ENCODE peak calls at places on chromosomes 7 and 10, in four cellular contexts. I, B, O and Q are unnamed samples.

GRCh38 chr7:106462365-106462859 is 177.6 kb upstream of the NAMPT start:
- DNase-seq in I (peak; percentile 39), B (no peak), O (no peak), Q (no peak)

GRCh38 chr10:69327463-69328345 is 49.4 kb downstream of the HK1 start:
- DNase-seq in I (peak; percentile 55), B (peak; percentile 83), O (peak; percentile 82), Q (peak; percentile 54)

GRCh38 chr7:117164578-117164977 is 158.3 kb downstream of the WNT2 start:
- DNase-seq in I (no peak), B (no peak), O (no peak), Q (no peak)

GRCh38 chr7:36784991-36785940 is 61.0 kb upstream of the AOAH start:
- DNase-seq in I (no peak), B (peak; percentile 49), O (peak; percentile 61), Q (peak; percentile 76)

GRCh38 chr7:8214162-8214897 is 47.6 kb downstream of the ICA1 start:
- DNase-seq in I (peak; percentile 47), B (peak; percentile 31), O (no peak), Q (no peak)

GRCh38 chr7:90775383-90775965 is 179.4 kb downstream of the CDK14 start:
- DNase-seq in I (no peak), B (no peak), O (no peak), Q (no peak)

GRCh38 chr7:42247301-42247700 is 10.3 kb upstream of the GLI3 start:
- DNase-seq in I (no peak), B (no peak), O (no peak), Q (no peak)

GRCh38 chr10:19788075-19788686 is 28.1 kb upstream of the PLXDC2 start:
- DNase-seq in I (peak; percentile 70), B (no peak), O (peak; percentile 34), Q (peak; percentile 60)

GRCh38 chr7:133958822-133959221 is 168.3 kb upstream of the LRGUK start:
- DNase-seq in I (no peak), B (no peak), O (no peak), Q (no peak)

GRCh38 chr10:133523631-133524203 is 3.4 kb upstream of the CYP2E1 start:
- DNase-seq in I (no peak), B (no peak), O (no peak), Q (no peak)

GRCh38 chr7:146067880-146068279 is 48.7 kb upstream of the CNTNAP2 start:
- DNase-seq in I (no peak), B (no peak), O (no peak), Q (no peak)

GRCh38 chr10:8242295-8242872 is 187.9 kb downstream of the GATA3 start:
- DNase-seq in I (no peak), B (no peak), O (no peak), Q (no peak)

GRCh38 chr7:41134242-41134872 is 568.5 kb downstream of the INHBA start:
- DNase-seq in I (no peak), B (no peak), O (no peak), Q (no peak)

GRCh38 chr10:71127773-71128172 is 84.6 kb upstream of the UNC5B start:
- DNase-seq in I (no peak), B (no peak), O (no peak), Q (no peak)

GRCh38 chr7:111532625-111533024 is 29.7 kb downstream of the IMMP2L start:
- DNase-seq in I (no peak), B (no peak), O (no peak), Q (no peak)

GRCh38 chr7:136036336-136036735 is 59.2 kb upstream of the MTPN start:
- DNase-seq in I (no peak), B (no peak), O (no peak), Q (no peak)

GRCh38 chr7:105649727-105650381 is 68.6 kb upstream of the EFCAB10 start:
- DNase-seq in I (no peak), B (no peak), O (no peak), Q (no peak)

GRCh38 chr10:7457478-7458316 is 46.9 kb upstream of the SFMBT2 start:
- DNase-seq in I (no peak), B (no peak), O (no peak), Q (no peak)

GRCh38 chr7:98399462-98399861 is 1.4 kb downstream of the BAIAP2L1 start:
- DNase-seq in I (no peak), B (no peak), O (no peak), Q (no peak)

GRCh38 chr7:137073571-137074325 is 205.3 kb downstream of the CHRM2 start:
- DNase-seq in I (no peak), B (no peak), O (no peak), Q (no peak)

GRCh38 chr10:77653210-77653609 is 15.6 kb upstream of the KCNMA1 start:
- DNase-seq in I (no peak), B (no peak), O (no peak), Q (no peak)

GRCh38 chr10:114541081-114541833 is 116.8 kb downstream of the ABLIM1 start:
- DNase-seq in I (peak; percentile 49), B (peak; percentile 77), O (peak; percentile 69), Q (peak; percentile 85)

GRCh38 chr7:44967571-44968446 is 11.0 kb downstream of the MYO1G start:
- DNase-seq in I (no peak), B (no peak), O (no peak), Q (no peak)

GRCh38 chr10:15072358-15072757 is 16.2 kb downstream of the ACBD7 start:
- DNase-seq in I (no peak), B (no peak), O (no peak), Q (no peak)

GRCh38 chr10:92411406-92411805 is 120.4 kb downstream of the MARCHF5 start:
- DNase-seq in I (no peak), B (no peak), O (no peak), Q (no peak)

GRCh38 chr10:52940921-52941320 is 168.3 kb upstream of the MBL2 start:
- DNase-seq in I (no peak), B (no peak), O (no peak), Q (no peak)

GRCh38 chr7:29270979-29271658 is 76.5 kb downstream of the CHN2 start:
- DNase-seq in I (no peak), B (no peak), O (no peak), Q (no peak)

GRCh38 chr7:5620459-5620881 is 161.0 kb downstream of the RNF216 start:
- DNase-seq in I (no peak), B (no peak), O (no peak), Q (no peak)